ENCODE peak calls at places on chromosomes 3 and 15, in five cellular contexts. C is heart left ventricle, R is HAP-1, Z is GM23248, A is mesendoderm. E is an unnamed sample. For H3K4me1, the result is how much of the 10 kb centered on the place peaks cover.

GRCh38 chr3:119236756-119237155 is 3.9 kb downstream of the B4GALT4 start:
- DNase-seq in C (no peak), R (no peak), Z (no peak), A (no peak), E (no peak)

GRCh38 chr15:65869954-65870871 is 922 bp downstream of the RAB11A start:
- DNase-seq in C (peak), R (peak), Z (peak), A (peak), E (peak)

GRCh38 chr3:101533603-101533968 is 20.6 kb upstream of the SENP7 start:
- DNase-seq in C (no peak), R (no peak), Z (peak), A (no peak), E (no peak)

GRCh38 chr3:145649368-145649887 is 511.6 kb downstream of the PLOD2 start:
- DNase-seq in C (no peak), R (peak), Z (no peak), A (no peak), E (no peak)

GRCh38 chr15:32651229-32651837 is 9.8 kb downstream of the SCG5 start:
- DNase-seq in C (peak), R (peak), Z (peak), A (peak), E (peak)

GRCh38 chr15:61013146-61013545 is 216.0 kb downstream of the RORA start:
- DNase-seq in C (no peak), R (no peak), Z (no peak), A (no peak), E (no peak)

GRCh38 chr3:114650808-114651207 is 357.0 kb downstream of the TIGIT start:
- DNase-seq in C (no peak), R (no peak), Z (peak), A (no peak), E (no peak)

GRCh38 chr3:162224736-162225135 is 728.1 kb downstream of the OTOL1 start:
- DNase-seq in C (no peak), R (no peak), Z (no peak), A (no peak), E (peak)

GRCh38 chr3:104596054-104596453 is 770.7 kb upstream of the ALCAM start:
- DNase-seq in C (no peak), R (no peak), Z (peak), A (peak), E (no peak)

GRCh38 chr3:38650248-38650940 is 907 bp upstream of the SCN5A start:
- DNase-seq in C (no peak), R (no peak), Z (peak), A (no peak), E (no peak)

GRCh38 chr15:92861742-92862141 is 38.4 kb upstream of the CHD2 start:
- DNase-seq in C (no peak), R (no peak), Z (no peak), A (no peak), E (no peak)

GRCh38 chr3:108089544-108089943 is 1.3 kb downstream of the CD47 start:
- DNase-seq in C (no peak), R (no peak), Z (peak), A (peak), E (peak)

GRCh38 chr15:79101866-79102581 is 11.4 kb upstream of the RASGRF1 start:
- DNase-seq in C (no peak), R (no peak), Z (peak), A (no peak), E (no peak)

GRCh38 chr3:114527036-114527644 is 233.3 kb downstream of the TIGIT start:
- DNase-seq in C (no peak), R (peak), Z (peak), A (no peak), E (peak)

GRCh38 chr3:14386254-14386653 is 16.2 kb upstream of the SLC6A6 start:
- DNase-seq in C (no peak), R (no peak), Z (no peak), A (no peak), E (no peak)

GRCh38 chr3:114376091-114376490 is 82.3 kb downstream of the TIGIT start:
- DNase-seq in C (no peak), R (no peak), Z (peak), A (no peak), E (peak)

GRCh38 chr3:149969110-149969944 is 1.4 kb downstream of the PFN2 start:
- DNase-seq in C (peak), R (peak), Z (peak), A (peak), E (peak)

GRCh38 chr15:38054488-38054887 is 120.0 kb downstream of the TMCO5A start:
- DNase-seq in C (no peak), R (no peak), Z (peak), A (no peak), E (no peak)

GRCh38 chr3:129888739-129889138 is 4.8 kb downstream of the TMCC1 start:
- DNase-seq in C (no peak), R (no peak), Z (peak), A (no peak), E (no peak)

GRCh38 chr15:76012021-76012551 is at the start of gene NRG4:
- DNase-seq in C (no peak), R (peak), Z (peak), A (no peak), E (no peak)

GRCh38 chr3:43647331-43648166 is 25.7 kb upstream of the ANO10 start:
- DNase-seq in C (no peak), R (peak), Z (peak), A (peak), E (no peak)

GRCh38 chr15:33716025-33716424 is 252.3 kb upstream of the CHRM5 start:
- DNase-seq in C (no peak), R (no peak), Z (no peak), A (no peak), E (no peak)

GRCh38 chr15:74144153-74144775 is 13.9 kb downstream of the ISLR2 start:
- DNase-seq in C (no peak), R (no peak), Z (no peak), A (peak), E (no peak)

GRCh38 chr3:141875893-141876380 is 506 bp upstream of the ATP1B3 start:
- DNase-seq in C (peak), R (peak), Z (peak), A (peak), E (peak)

GRCh38 chr3:132164469-132165092 is 129.8 kb upstream of the CPNE4 start:
- DNase-seq in C (no peak), R (no peak), Z (peak), A (no peak), E (peak)

GRCh38 chr3:99683876-99684275 is 45.5 kb downstream of the COL8A1 start:
- DNase-seq in C (no peak), R (no peak), Z (no peak), A (no peak), E (no peak)

GRCh38 chr3:123871946-123872345 is 12.2 kb downstream of the MYLK start:
- DNase-seq in C (no peak), R (peak), Z (no peak), A (no peak), E (no peak)

GRCh38 chr3:46895204-46895660 is 17.7 kb downstream of the PTH1R start:
- DNase-seq in C (peak), R (no peak), Z (peak), A (no peak), E (peak)

GRCh38 chr3:58639001-58639400 is 27.6 kb downstream of the FAM3D start:
- DNase-seq in C (no peak), R (no peak), Z (peak), A (no peak), E (no peak)

GRCh38 chr15:82663186-82663600 is 16.0 kb upstream of the CPEB1 start:
- DNase-seq in C (peak), R (peak), Z (peak), A (peak), E (peak)

GRCh38 chr3:171266034-171266805 is 194.0 kb downstream of the TNIK start:
- DNase-seq in C (no peak), R (no peak), Z (peak), A (no peak), E (no peak)

GRCh38 chr3:28933337-28933736 is 347.5 kb upstream of the RBMS3 start:
- DNase-seq in C (no peak), R (no peak), Z (no peak), A (no peak), E (no peak)

GRCh38 chr3:175526191-175526590 is 667.1 kb downstream of the NAALADL2 start:
- DNase-seq in C (no peak), R (peak), Z (no peak), A (peak), E (no peak)
- H3K4me3 ChIP-seq in C (no peak), R (peak), Z (peak), A (no peak), E (no peak)

GRCh38 chr3:194142156-194142910 is 6.4 kb downstream of the HES1 start:
- DNase-seq in C (no peak), R (no peak), Z (peak), A (peak), E (peak)
- H3K4me1 ChIP-seq in C (under half), R (under half), Z (under half), A (under half), E (under half)

GRCh38 chr3:33919721-33920120 is 121.3 kb downstream of the PDCD6IP start:
- DNase-seq in C (no peak), R (no peak), Z (no peak), A (no peak), E (no peak)
- H3K4me3 ChIP-seq in C (no peak), R (no peak), Z (no peak), A (no peak), E (no peak)

DNA sequence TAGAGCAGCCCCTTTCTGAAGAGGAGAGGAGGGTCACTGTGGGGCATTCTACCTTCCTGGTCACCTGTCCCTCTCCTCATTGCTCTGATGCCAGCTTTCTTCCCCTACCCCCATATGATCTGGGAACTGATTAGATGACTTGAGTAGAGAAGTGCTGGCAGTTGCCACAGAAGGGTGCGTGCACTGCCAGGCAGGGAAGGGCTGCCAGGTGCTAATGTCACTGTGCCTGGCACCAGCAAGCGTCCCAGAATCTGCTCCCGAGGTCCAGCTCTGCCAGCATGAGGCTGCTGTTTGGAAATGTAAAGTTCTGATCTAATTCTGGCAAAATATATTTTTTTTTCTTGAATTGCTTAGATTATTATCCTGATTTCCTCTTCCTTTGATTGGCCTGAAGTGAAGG is 52.8 kb downstream of the PPM1L start:
- DNase-seq in C (peak), R (no peak), Z (no peak), A (no peak), E (no peak)
- H3K4me1 ChIP-seq in C (under half), R (under half), Z (under half), A (under half), E (under half)

DNA sequence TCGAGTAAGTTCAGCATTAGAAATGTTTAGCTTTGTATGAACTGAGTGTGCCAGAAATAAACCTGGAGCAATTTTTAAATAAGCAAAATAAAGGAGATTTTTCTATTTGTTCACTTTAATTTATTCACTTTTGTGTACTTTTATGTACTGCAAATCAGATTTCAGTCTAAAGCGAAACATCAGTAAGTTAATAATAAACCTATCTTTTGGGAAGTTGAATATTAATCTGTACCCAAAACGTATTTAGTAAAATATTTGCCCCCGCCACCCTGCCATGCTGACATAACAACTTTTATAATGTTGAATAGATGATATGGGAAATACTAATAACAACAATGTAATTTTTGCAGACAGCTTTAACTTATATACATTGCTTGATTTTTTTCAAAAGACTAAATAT is 230.0 kb downstream of the CDIN1 start:
- DNase-seq in C (no peak), R (no peak), Z (no peak), A (no peak), E (no peak)
- H3K4me3 ChIP-seq in C (no peak), R (no peak), Z (no peak), A (no peak), E (no peak)

DNA sequence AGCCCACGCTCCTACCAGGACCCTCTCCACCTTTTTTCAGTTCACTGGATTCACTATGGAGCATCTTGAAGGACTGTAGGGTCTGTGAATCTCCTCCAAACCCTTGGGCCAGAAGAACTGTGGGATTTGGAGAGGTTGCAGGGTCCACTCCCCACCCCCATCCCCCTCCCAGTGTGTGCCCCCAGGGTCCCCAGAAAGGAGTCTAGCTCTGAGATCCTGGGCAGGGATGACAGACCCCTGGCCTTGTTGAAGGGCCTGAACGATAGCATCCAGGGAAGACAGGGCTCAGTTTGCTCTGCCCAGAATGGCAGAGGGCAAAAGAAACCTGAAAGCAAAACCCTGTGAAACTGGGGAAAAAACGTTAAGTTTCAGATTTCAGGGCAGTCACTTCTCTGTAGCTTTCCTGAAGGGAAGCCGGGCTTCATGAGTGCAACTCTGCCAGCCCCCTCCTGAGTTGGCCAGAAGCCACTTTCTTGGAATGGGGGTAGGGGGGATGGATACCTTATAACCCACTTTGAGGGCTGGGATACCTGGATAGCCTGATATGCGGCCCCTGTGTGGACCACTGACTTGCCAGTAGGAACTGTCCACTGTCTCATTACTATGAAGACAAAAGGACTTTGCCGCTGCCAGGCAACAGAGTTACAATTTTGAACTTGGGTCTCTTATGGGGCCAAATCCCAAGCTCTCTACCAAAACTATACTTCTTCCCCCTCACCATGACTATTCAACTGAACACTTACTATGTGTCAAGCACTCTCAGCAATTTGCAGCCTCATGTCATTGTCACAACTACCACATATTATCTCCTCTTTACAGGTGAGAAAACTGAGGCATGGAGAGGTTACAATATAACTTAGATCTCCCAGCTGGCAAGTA is 1.6 kb upstream of the CISH start:
- DNase-seq in C (no peak), R (no peak), Z (no peak), A (no peak), E (no peak)
- H3K4me1 ChIP-seq in C (half or more), R (under half), Z (under half), A (under half), E (under half)

E was measured in cardiac muscle cell.